ENCODE peak calls at places on chromosome 7, in eight cellular contexts. One of them, this sample, is unnamed.

GRCh38 chr7:22094413-22095304 is 149.0 kb upstream of the CDCA7L start:
- DNase-seq in HL-60: no peak
- DNase-seq in substantia nigra: no peak
- DNase-seq in thoracic aorta: no peak
- DNase-seq in activated naive CD4-positive, alpha-beta T cell treated with anti-CD3 and anti-CD28 coated beads for 36 hours: no peak
- DNase-seq in non-pigmented ciliary epithelial cell: no peak
- DNase-seq in heart left ventricle: no peak
- DNase-seq in activated CD4-positive, CD25-positive, alpha-beta regulatory T cell: no peak
- DNase-seq in this sample: peak; percentile 12

GRCh38 chr7:2701832-2702593 is 14.0 kb downstream of the AMZ1 start:
- DNase-seq in heart left ventricle: no peak
- DNase-seq in activated naive CD4-positive, alpha-beta T cell treated with anti-CD3 and anti-CD28 coated beads for 36 hours: no peak
- DNase-seq in activated CD4-positive, CD25-positive, alpha-beta regulatory T cell: no peak
- DNase-seq in substantia nigra: peak; percentile 87
- DNase-seq in non-pigmented ciliary epithelial cell: no peak
- DNase-seq in thoracic aorta: no peak
- DNase-seq in HL-60: no peak
- DNase-seq in this sample: no peak

GRCh38 chr7:4840097-4840501 is 21.7 kb downstream of the PAPOLB start:
- DNase-seq in activated CD4-positive, CD25-positive, alpha-beta regulatory T cell: no peak
- DNase-seq in HL-60: no peak
- DNase-seq in thoracic aorta: no peak
- DNase-seq in heart left ventricle: no peak
- DNase-seq in substantia nigra: no peak
- DNase-seq in non-pigmented ciliary epithelial cell: no peak
- DNase-seq in activated naive CD4-positive, alpha-beta T cell treated with anti-CD3 and anti-CD28 coated beads for 36 hours: no peak
- DNase-seq in this sample: no peak

GRCh38 chr7:102098986-102099385 is 187.7 kb upstream of the SH2B2 start:
- DNase-seq in activated naive CD4-positive, alpha-beta T cell treated with anti-CD3 and anti-CD28 coated beads for 36 hours: no peak
- DNase-seq in substantia nigra: no peak
- DNase-seq in heart left ventricle: no peak
- DNase-seq in HL-60: no peak
- DNase-seq in activated CD4-positive, CD25-positive, alpha-beta regulatory T cell: no peak
- DNase-seq in thoracic aorta: no peak
- DNase-seq in non-pigmented ciliary epithelial cell: no peak
- DNase-seq in this sample: no peak

GRCh38 chr7:45239486-45239885 is 81.9 kb downstream of the RAMP3 start:
- DNase-seq in HL-60: no peak
- DNase-seq in thoracic aorta: no peak
- DNase-seq in substantia nigra: no peak
- DNase-seq in activated naive CD4-positive, alpha-beta T cell treated with anti-CD3 and anti-CD28 coated beads for 36 hours: no peak
- DNase-seq in heart left ventricle: no peak
- DNase-seq in activated CD4-positive, CD25-positive, alpha-beta regulatory T cell: no peak
- DNase-seq in non-pigmented ciliary epithelial cell: no peak
- DNase-seq in this sample: no peak

GRCh38 chr7:23680417-23681405 is 712 bp downstream of the FAM221A start:
- DNase-seq in activated naive CD4-positive, alpha-beta T cell treated with anti-CD3 and anti-CD28 coated beads for 36 hours: peak; percentile 75
- DNase-seq in heart left ventricle: peak; percentile 74
- DNase-seq in activated CD4-positive, CD25-positive, alpha-beta regulatory T cell: no peak
- DNase-seq in HL-60: no peak
- DNase-seq in thoracic aorta: no peak
- DNase-seq in substantia nigra: peak; percentile 44
- DNase-seq in non-pigmented ciliary epithelial cell: no peak
- DNase-seq in this sample: peak; percentile 93

GRCh38 chr7:142469653-142470335 is 211.9 kb upstream of the PRSS58 start:
- DNase-seq in HL-60: no peak
- DNase-seq in activated CD4-positive, CD25-positive, alpha-beta regulatory T cell: no peak
- DNase-seq in activated naive CD4-positive, alpha-beta T cell treated with anti-CD3 and anti-CD28 coated beads for 36 hours: no peak
- DNase-seq in substantia nigra: no peak
- DNase-seq in non-pigmented ciliary epithelial cell: no peak
- DNase-seq in heart left ventricle: no peak
- DNase-seq in thoracic aorta: no peak
- DNase-seq in this sample: no peak

GRCh38 chr7:44218418-44219201 is 17.8 kb downstream of the YKT6 start:
- DNase-seq in HL-60: no peak
- DNase-seq in heart left ventricle: no peak
- DNase-seq in non-pigmented ciliary epithelial cell: no peak
- DNase-seq in activated CD4-positive, CD25-positive, alpha-beta regulatory T cell: no peak
- DNase-seq in substantia nigra: no peak
- DNase-seq in activated naive CD4-positive, alpha-beta T cell treated with anti-CD3 and anti-CD28 coated beads for 36 hours: no peak
- DNase-seq in thoracic aorta: no peak
- DNase-seq in this sample: peak; percentile 88

GRCh38 chr7:90624128-90624980 is 28.2 kb downstream of the CDK14 start:
- DNase-seq in thoracic aorta: no peak
- DNase-seq in activated naive CD4-positive, alpha-beta T cell treated with anti-CD3 and anti-CD28 coated beads for 36 hours: no peak
- DNase-seq in non-pigmented ciliary epithelial cell: no peak
- DNase-seq in heart left ventricle: no peak
- DNase-seq in HL-60: no peak
- DNase-seq in activated CD4-positive, CD25-positive, alpha-beta regulatory T cell: no peak
- DNase-seq in substantia nigra: no peak
- DNase-seq in this sample: no peak

GRCh38 chr7:74269757-74270277 is 15.6 kb upstream of the RFC2 start:
- DNase-seq in HL-60: no peak
- DNase-seq in non-pigmented ciliary epithelial cell: no peak
- DNase-seq in activated CD4-positive, CD25-positive, alpha-beta regulatory T cell: no peak
- DNase-seq in activated naive CD4-positive, alpha-beta T cell treated with anti-CD3 and anti-CD28 coated beads for 36 hours: peak; percentile 74
- DNase-seq in heart left ventricle: peak; percentile 65
- DNase-seq in thoracic aorta: no peak
- DNase-seq in substantia nigra: peak; percentile 51
- DNase-seq in this sample: peak; percentile 43

GRCh38 chr7:136884492-136884891 is 16.0 kb downstream of the CHRM2 start:
- DNase-seq in heart left ventricle: peak; percentile 19
- DNase-seq in non-pigmented ciliary epithelial cell: no peak
- DNase-seq in activated naive CD4-positive, alpha-beta T cell treated with anti-CD3 and anti-CD28 coated beads for 36 hours: no peak
- DNase-seq in activated CD4-positive, CD25-positive, alpha-beta regulatory T cell: no peak
- DNase-seq in substantia nigra: no peak
- DNase-seq in HL-60: no peak
- DNase-seq in thoracic aorta: no peak
- DNase-seq in this sample: no peak

GRCh38 chr7:99755085-99755484 is 20.1 kb upstream of the CYP3A7 start:
- DNase-seq in non-pigmented ciliary epithelial cell: no peak
- DNase-seq in substantia nigra: no peak
- DNase-seq in activated CD4-positive, CD25-positive, alpha-beta regulatory T cell: no peak
- DNase-seq in thoracic aorta: no peak
- DNase-seq in HL-60: no peak
- DNase-seq in activated naive CD4-positive, alpha-beta T cell treated with anti-CD3 and anti-CD28 coated beads for 36 hours: no peak
- DNase-seq in heart left ventricle: no peak
- DNase-seq in this sample: no peak

GRCh38 chr7:91050677-91051076 is 213.6 kb upstream of the FZD1 start:
- DNase-seq in HL-60: no peak
- DNase-seq in activated CD4-positive, CD25-positive, alpha-beta regulatory T cell: no peak
- DNase-seq in activated naive CD4-positive, alpha-beta T cell treated with anti-CD3 and anti-CD28 coated beads for 36 hours: peak; percentile 10
- DNase-seq in substantia nigra: no peak
- DNase-seq in non-pigmented ciliary epithelial cell: no peak
- DNase-seq in heart left ventricle: no peak
- DNase-seq in thoracic aorta: no peak
- DNase-seq in this sample: no peak

GRCh38 chr7:3955751-3956696 is 655.0 kb downstream of the SDK1 start:
- DNase-seq in non-pigmented ciliary epithelial cell: peak; percentile 22
- DNase-seq in substantia nigra: no peak
- DNase-seq in activated CD4-positive, CD25-positive, alpha-beta regulatory T cell: no peak
- DNase-seq in heart left ventricle: no peak
- DNase-seq in activated naive CD4-positive, alpha-beta T cell treated with anti-CD3 and anti-CD28 coated beads for 36 hours: peak; percentile 33
- DNase-seq in thoracic aorta: no peak
- DNase-seq in HL-60: no peak
- DNase-seq in this sample: no peak

GRCh38 chr7:112453505-112454171 is 3.4 kb downstream of the IFRD1 start:
- DNase-seq in activated CD4-positive, CD25-positive, alpha-beta regulatory T cell: no peak
- DNase-seq in thoracic aorta: no peak
- DNase-seq in heart left ventricle: no peak
- DNase-seq in HL-60: no peak
- DNase-seq in substantia nigra: no peak
- DNase-seq in non-pigmented ciliary epithelial cell: no peak
- DNase-seq in activated naive CD4-positive, alpha-beta T cell treated with anti-CD3 and anti-CD28 coated beads for 36 hours: no peak
- DNase-seq in this sample: no peak

GRCh38 chr7:108028111-108028510 is 25.1 kb upstream of the LAMB1 start:
- DNase-seq in heart left ventricle: no peak
- DNase-seq in substantia nigra: no peak
- DNase-seq in activated naive CD4-positive, alpha-beta T cell treated with anti-CD3 and anti-CD28 coated beads for 36 hours: no peak
- DNase-seq in thoracic aorta: no peak
- DNase-seq in activated CD4-positive, CD25-positive, alpha-beta regulatory T cell: no peak
- DNase-seq in HL-60: no peak
- DNase-seq in non-pigmented ciliary epithelial cell: no peak
- DNase-seq in this sample: no peak

GRCh38 chr7:2517004-2517403 is 2.6 kb upstream of the LFNG start:
- DNase-seq in non-pigmented ciliary epithelial cell: peak; percentile 88
- DNase-seq in thoracic aorta: no peak
- DNase-seq in activated naive CD4-positive, alpha-beta T cell treated with anti-CD3 and anti-CD28 coated beads for 36 hours: no peak
- DNase-seq in heart left ventricle: no peak
- DNase-seq in substantia nigra: no peak
- DNase-seq in HL-60: no peak
- DNase-seq in activated CD4-positive, CD25-positive, alpha-beta regulatory T cell: no peak
- DNase-seq in this sample: no peak

GRCh38 chr7:98557538-98558031 is 59.5 kb upstream of the NPTX2 start:
- DNase-seq in activated naive CD4-positive, alpha-beta T cell treated with anti-CD3 and anti-CD28 coated beads for 36 hours: no peak
- DNase-seq in HL-60: no peak
- DNase-seq in substantia nigra: no peak
- DNase-seq in activated CD4-positive, CD25-positive, alpha-beta regulatory T cell: no peak
- DNase-seq in heart left ventricle: no peak
- DNase-seq in non-pigmented ciliary epithelial cell: no peak
- DNase-seq in thoracic aorta: no peak
- DNase-seq in this sample: no peak

GRCh38 chr7:114478384-114478783 is 63.8 kb downstream of the FOXP2 start:
- DNase-seq in HL-60: no peak
- DNase-seq in thoracic aorta: no peak
- DNase-seq in substantia nigra: no peak
- DNase-seq in activated CD4-positive, CD25-positive, alpha-beta regulatory T cell: no peak
- DNase-seq in heart left ventricle: no peak
- DNase-seq in non-pigmented ciliary epithelial cell: no peak
- DNase-seq in activated naive CD4-positive, alpha-beta T cell treated with anti-CD3 and anti-CD28 coated beads for 36 hours: no peak
- DNase-seq in this sample: no peak

GRCh38 chr7:12770227-12770975 is 83.0 kb downstream of the ARL4A start:
- DNase-seq in substantia nigra: no peak
- DNase-seq in HL-60: no peak
- DNase-seq in thoracic aorta: no peak
- DNase-seq in non-pigmented ciliary epithelial cell: no peak
- DNase-seq in activated naive CD4-positive, alpha-beta T cell treated with anti-CD3 and anti-CD28 coated beads for 36 hours: no peak
- DNase-seq in heart left ventricle: peak; percentile 28
- DNase-seq in activated CD4-positive, CD25-positive, alpha-beta regulatory T cell: no peak
- DNase-seq in this sample: no peak

GRCh38 chr7:100007887-100008286 is 7.5 kb upstream of the ZKSCAN1 start:
- DNase-seq in activated naive CD4-positive, alpha-beta T cell treated with anti-CD3 and anti-CD28 coated beads for 36 hours: no peak
- DNase-seq in HL-60: no peak
- DNase-seq in thoracic aorta: no peak
- DNase-seq in activated CD4-positive, CD25-positive, alpha-beta regulatory T cell: no peak
- DNase-seq in substantia nigra: no peak
- DNase-seq in non-pigmented ciliary epithelial cell: no peak
- DNase-seq in heart left ventricle: no peak
- DNase-seq in this sample: no peak

GRCh38 chr7:22718200-22718711 is 8.7 kb upstream of the IL6 start:
- DNase-seq in thoracic aorta: no peak
- DNase-seq in non-pigmented ciliary epithelial cell: peak; percentile 81
- DNase-seq in heart left ventricle: no peak
- DNase-seq in activated CD4-positive, CD25-positive, alpha-beta regulatory T cell: no peak
- DNase-seq in substantia nigra: no peak
- DNase-seq in HL-60: no peak
- DNase-seq in activated naive CD4-positive, alpha-beta T cell treated with anti-CD3 and anti-CD28 coated beads for 36 hours: no peak
- DNase-seq in this sample: no peak

GRCh38 chr7:139452948-139453672 is 30.4 kb downstream of the KLRG2 start:
- DNase-seq in HL-60: no peak
- DNase-seq in activated CD4-positive, CD25-positive, alpha-beta regulatory T cell: no peak
- DNase-seq in thoracic aorta: no peak
- DNase-seq in non-pigmented ciliary epithelial cell: no peak
- DNase-seq in heart left ventricle: no peak
- DNase-seq in activated naive CD4-positive, alpha-beta T cell treated with anti-CD3 and anti-CD28 coated beads for 36 hours: no peak
- DNase-seq in substantia nigra: no peak
- DNase-seq in this sample: no peak

GRCh38 chr7:137874390-137874789 is 27.6 kb upstream of the DGKI start:
- DNase-seq in heart left ventricle: no peak
- DNase-seq in activated CD4-positive, CD25-positive, alpha-beta regulatory T cell: no peak
- DNase-seq in substantia nigra: no peak
- DNase-seq in thoracic aorta: no peak
- DNase-seq in HL-60: no peak
- DNase-seq in activated naive CD4-positive, alpha-beta T cell treated with anti-CD3 and anti-CD28 coated beads for 36 hours: no peak
- DNase-seq in non-pigmented ciliary epithelial cell: peak; percentile 93
- DNase-seq in this sample: no peak

GRCh38 chr7:139830292-139830691 is 1.2 kb downstream of the TBXAS1 start:
- DNase-seq in HL-60: no peak
- DNase-seq in thoracic aorta: no peak
- DNase-seq in activated naive CD4-positive, alpha-beta T cell treated with anti-CD3 and anti-CD28 coated beads for 36 hours: no peak
- DNase-seq in substantia nigra: no peak
- DNase-seq in non-pigmented ciliary epithelial cell: no peak
- DNase-seq in heart left ventricle: no peak
- DNase-seq in activated CD4-positive, CD25-positive, alpha-beta regulatory T cell: no peak
- DNase-seq in this sample: no peak

GRCh38 chr7:85457911-85458310 is 271.1 kb upstream of the SEMA3D start:
- DNase-seq in activated CD4-positive, CD25-positive, alpha-beta regulatory T cell: no peak
- DNase-seq in heart left ventricle: no peak
- DNase-seq in HL-60: no peak
- DNase-seq in non-pigmented ciliary epithelial cell: no peak
- DNase-seq in substantia nigra: no peak
- DNase-seq in thoracic aorta: no peak
- DNase-seq in activated naive CD4-positive, alpha-beta T cell treated with anti-CD3 and anti-CD28 coated beads for 36 hours: no peak
- DNase-seq in this sample: peak; percentile 25

GRCh38 chr7:91660734-91661355 is 219.7 kb downstream of the MTERF1 start:
- DNase-seq in non-pigmented ciliary epithelial cell: no peak
- DNase-seq in activated naive CD4-positive, alpha-beta T cell treated with anti-CD3 and anti-CD28 coated beads for 36 hours: no peak
- DNase-seq in thoracic aorta: no peak
- DNase-seq in HL-60: no peak
- DNase-seq in activated CD4-positive, CD25-positive, alpha-beta regulatory T cell: no peak
- DNase-seq in substantia nigra: no peak
- DNase-seq in heart left ventricle: no peak
- DNase-seq in this sample: no peak

This sample was measured in ELF-1.